ENCODE peak calls at places on chromosomes 6 and 20, in nine cellular contexts. One of them, this sample, is unnamed.

GRCh38 chr20:13348301-13349239 is 127.5 kb downstream of the ISM1 start:
- DNase-seq in non-pigmented ciliary epithelial cell: no peak
- DNase-seq in erythroblast: no peak
- DNase-seq in EH: peak
- DNase-seq in GM20000: no peak
- DNase-seq in SIG-M5: no peak
- DNase-seq in amygdala: no peak
- DNase-seq in right cardiac atrium: no peak
- DNase-seq in IMR-90: peak
- DNase-seq in this sample: no peak

GRCh38 chr6:155315516-155315871 is 1.2 kb upstream of the TFB1M start:
- DNase-seq in non-pigmented ciliary epithelial cell: no peak
- DNase-seq in erythroblast: peak
- DNase-seq in EH: no peak
- DNase-seq in GM20000: no peak
- DNase-seq in SIG-M5: no peak
- DNase-seq in amygdala: no peak
- DNase-seq in right cardiac atrium: no peak
- DNase-seq in IMR-90: no peak
- DNase-seq in this sample: no peak

GRCh38 chr6:15129872-15130271 is 116.0 kb upstream of the JARID2 start:
- DNase-seq in non-pigmented ciliary epithelial cell: no peak
- DNase-seq in erythroblast: no peak
- DNase-seq in EH: no peak
- DNase-seq in GM20000: no peak
- DNase-seq in SIG-M5: no peak
- DNase-seq in amygdala: no peak
- DNase-seq in right cardiac atrium: no peak
- DNase-seq in IMR-90: no peak
- DNase-seq in this sample: peak

GRCh38 chr6:138891255-138891986 is 95.5 kb downstream of the ECT2L start:
- DNase-seq in non-pigmented ciliary epithelial cell: no peak
- DNase-seq in erythroblast: no peak
- DNase-seq in EH: peak
- DNase-seq in GM20000: no peak
- DNase-seq in SIG-M5: no peak
- DNase-seq in amygdala: no peak
- DNase-seq in right cardiac atrium: no peak
- DNase-seq in IMR-90: peak
- DNase-seq in this sample: peak

GRCh38 chr20:38049800-38050199 is 16.3 kb downstream of the RPRD1B start:
- DNase-seq in non-pigmented ciliary epithelial cell: peak
- DNase-seq in erythroblast: no peak
- DNase-seq in EH: peak
- DNase-seq in GM20000: no peak
- DNase-seq in SIG-M5: no peak
- DNase-seq in amygdala: no peak
- DNase-seq in right cardiac atrium: no peak
- DNase-seq in IMR-90: peak
- DNase-seq in this sample: no peak

GRCh38 chr20:346640-347316 is at the start of gene NRSN2:
- DNase-seq in non-pigmented ciliary epithelial cell: no peak
- DNase-seq in erythroblast: peak
- DNase-seq in EH: peak
- DNase-seq in GM20000: peak
- DNase-seq in SIG-M5: no peak
- DNase-seq in amygdala: peak
- DNase-seq in right cardiac atrium: peak
- DNase-seq in IMR-90: peak
- DNase-seq in this sample: peak

GRCh38 chr6:152091851-152092341 is 284.4 kb downstream of the ESR1 start:
- DNase-seq in non-pigmented ciliary epithelial cell: no peak
- DNase-seq in erythroblast: peak
- DNase-seq in EH: peak
- DNase-seq in GM20000: no peak
- DNase-seq in SIG-M5: no peak
- DNase-seq in amygdala: no peak
- DNase-seq in right cardiac atrium: no peak
- DNase-seq in IMR-90: peak
- DNase-seq in this sample: no peak

GRCh38 chr20:33131949-33132822 is 35.8 kb upstream of the BPIFA2 start:
- DNase-seq in non-pigmented ciliary epithelial cell: no peak
- DNase-seq in erythroblast: no peak
- DNase-seq in EH: peak
- DNase-seq in GM20000: no peak
- DNase-seq in SIG-M5: no peak
- DNase-seq in amygdala: no peak
- DNase-seq in right cardiac atrium: no peak
- DNase-seq in IMR-90: no peak
- DNase-seq in this sample: peak

GRCh38 chr6:44438827-44439226 is 51.3 kb downstream of the CDC5L start:
- DNase-seq in non-pigmented ciliary epithelial cell: no peak
- DNase-seq in erythroblast: no peak
- DNase-seq in EH: no peak
- DNase-seq in GM20000: no peak
- DNase-seq in SIG-M5: no peak
- DNase-seq in amygdala: no peak
- DNase-seq in right cardiac atrium: no peak
- DNase-seq in IMR-90: no peak
- DNase-seq in this sample: no peak

GRCh38 chr6:45961125-45961524 is 54.5 kb downstream of the CLIC5 start:
- DNase-seq in non-pigmented ciliary epithelial cell: no peak
- DNase-seq in erythroblast: no peak
- DNase-seq in EH: no peak
- DNase-seq in GM20000: no peak
- DNase-seq in SIG-M5: no peak
- DNase-seq in amygdala: no peak
- DNase-seq in right cardiac atrium: no peak
- DNase-seq in IMR-90: no peak
- DNase-seq in this sample: no peak

GRCh38 chr20:33839591-33839990 is 28.4 kb downstream of the CHMP4B start:
- DNase-seq in non-pigmented ciliary epithelial cell: no peak
- DNase-seq in erythroblast: peak
- DNase-seq in EH: no peak
- DNase-seq in GM20000: no peak
- DNase-seq in SIG-M5: no peak
- DNase-seq in amygdala: no peak
- DNase-seq in right cardiac atrium: no peak
- DNase-seq in IMR-90: no peak
- DNase-seq in this sample: no peak

GRCh38 chr6:108942556-108943492 is 94.6 kb downstream of the ARMC2 start:
- DNase-seq in non-pigmented ciliary epithelial cell: no peak
- DNase-seq in erythroblast: no peak
- DNase-seq in EH: no peak
- DNase-seq in GM20000: no peak
- DNase-seq in SIG-M5: no peak
- DNase-seq in amygdala: no peak
- DNase-seq in right cardiac atrium: no peak
- DNase-seq in IMR-90: no peak
- DNase-seq in this sample: no peak

GRCh38 chr6:12962995-12963394 is 246.4 kb downstream of the PHACTR1 start:
- DNase-seq in non-pigmented ciliary epithelial cell: no peak
- DNase-seq in erythroblast: no peak
- DNase-seq in EH: peak
- DNase-seq in GM20000: peak
- DNase-seq in SIG-M5: no peak
- DNase-seq in amygdala: no peak
- DNase-seq in right cardiac atrium: no peak
- DNase-seq in IMR-90: no peak
- DNase-seq in this sample: no peak

GRCh38 chr6:28373925-28374324 is 24.2 kb downstream of the ZKSCAN3 start:
- DNase-seq in non-pigmented ciliary epithelial cell: no peak
- DNase-seq in erythroblast: no peak
- DNase-seq in EH: no peak
- DNase-seq in GM20000: no peak
- DNase-seq in SIG-M5: no peak
- DNase-seq in amygdala: no peak
- DNase-seq in right cardiac atrium: no peak
- DNase-seq in IMR-90: no peak
- DNase-seq in this sample: no peak

GRCh38 chr20:63689046-63690000 is 7.1 kb upstream of the TNFRSF6B start:
- DNase-seq in non-pigmented ciliary epithelial cell: no peak
- DNase-seq in erythroblast: no peak
- DNase-seq in EH: no peak
- DNase-seq in GM20000: no peak
- DNase-seq in SIG-M5: no peak
- DNase-seq in amygdala: no peak
- DNase-seq in right cardiac atrium: peak
- DNase-seq in IMR-90: no peak
- DNase-seq in this sample: no peak

GRCh38 chr6:138817799-138818198 is 21.9 kb downstream of the ECT2L start:
- DNase-seq in non-pigmented ciliary epithelial cell: peak
- DNase-seq in erythroblast: no peak
- DNase-seq in EH: peak
- DNase-seq in GM20000: peak
- DNase-seq in SIG-M5: no peak
- DNase-seq in amygdala: no peak
- DNase-seq in right cardiac atrium: no peak
- DNase-seq in IMR-90: peak
- DNase-seq in this sample: peak

GRCh38 chr6:56841751-56842150 is 113.2 kb upstream of the BEND6 start:
- DNase-seq in non-pigmented ciliary epithelial cell: no peak
- DNase-seq in erythroblast: no peak
- DNase-seq in EH: no peak
- DNase-seq in GM20000: no peak
- DNase-seq in SIG-M5: no peak
- DNase-seq in amygdala: no peak
- DNase-seq in right cardiac atrium: no peak
- DNase-seq in IMR-90: no peak
- DNase-seq in this sample: no peak

GRCh38 chr6:82216549-82216948 is 31.0 kb downstream of the IBTK start:
- DNase-seq in non-pigmented ciliary epithelial cell: no peak
- DNase-seq in erythroblast: no peak
- DNase-seq in EH: no peak
- DNase-seq in GM20000: no peak
- DNase-seq in SIG-M5: no peak
- DNase-seq in amygdala: no peak
- DNase-seq in right cardiac atrium: no peak
- DNase-seq in IMR-90: no peak
- DNase-seq in this sample: no peak

GRCh38 chr20:57810511-57811372 is 100.9 kb upstream of the PMEPA1 start:
- DNase-seq in non-pigmented ciliary epithelial cell: no peak
- DNase-seq in erythroblast: no peak
- DNase-seq in EH: no peak
- DNase-seq in GM20000: no peak
- DNase-seq in SIG-M5: no peak
- DNase-seq in amygdala: no peak
- DNase-seq in right cardiac atrium: peak
- DNase-seq in IMR-90: no peak
- DNase-seq in this sample: peak

GRCh38 chr6:162123797-162124196 is 603.8 kb downstream of the PRKN start:
- DNase-seq in non-pigmented ciliary epithelial cell: no peak
- DNase-seq in erythroblast: no peak
- DNase-seq in EH: no peak
- DNase-seq in GM20000: no peak
- DNase-seq in SIG-M5: no peak
- DNase-seq in amygdala: no peak
- DNase-seq in right cardiac atrium: no peak
- DNase-seq in IMR-90: no peak
- DNase-seq in this sample: peak

GRCh38 chr20:37575884-37576283 is 48.2 kb upstream of the BLCAP start:
- DNase-seq in non-pigmented ciliary epithelial cell: no peak
- DNase-seq in erythroblast: no peak
- DNase-seq in EH: no peak
- DNase-seq in GM20000: peak
- DNase-seq in SIG-M5: no peak
- DNase-seq in amygdala: no peak
- DNase-seq in right cardiac atrium: no peak
- DNase-seq in IMR-90: no peak
- DNase-seq in this sample: peak

GRCh38 chr20:54197621-54198604 is 10.0 kb upstream of the PFDN4 start:
- DNase-seq in non-pigmented ciliary epithelial cell: peak
- DNase-seq in erythroblast: peak
- DNase-seq in EH: peak
- DNase-seq in GM20000: no peak
- DNase-seq in SIG-M5: no peak
- DNase-seq in amygdala: no peak
- DNase-seq in right cardiac atrium: no peak
- DNase-seq in IMR-90: peak
- DNase-seq in this sample: peak

GRCh38 chr20:24648481-24648880 is 179.1 kb downstream of the SYNDIG1 start:
- DNase-seq in non-pigmented ciliary epithelial cell: no peak
- DNase-seq in erythroblast: no peak
- DNase-seq in EH: peak
- DNase-seq in GM20000: no peak
- DNase-seq in SIG-M5: no peak
- DNase-seq in amygdala: no peak
- DNase-seq in right cardiac atrium: peak
- DNase-seq in IMR-90: no peak
- DNase-seq in this sample: no peak

GRCh38 chr6:139846538-139847321 is 472.3 kb upstream of the CITED2 start:
- DNase-seq in non-pigmented ciliary epithelial cell: no peak
- DNase-seq in erythroblast: no peak
- DNase-seq in EH: no peak
- DNase-seq in GM20000: no peak
- DNase-seq in SIG-M5: no peak
- DNase-seq in amygdala: no peak
- DNase-seq in right cardiac atrium: peak
- DNase-seq in IMR-90: no peak
- DNase-seq in this sample: peak

GRCh38 chr20:58695895-58696375 is 3.3 kb downstream of the NPEPL1 start:
- DNase-seq in non-pigmented ciliary epithelial cell: no peak
- DNase-seq in erythroblast: no peak
- DNase-seq in EH: no peak
- DNase-seq in GM20000: no peak
- DNase-seq in SIG-M5: no peak
- DNase-seq in amygdala: no peak
- DNase-seq in right cardiac atrium: no peak
- DNase-seq in IMR-90: no peak
- DNase-seq in this sample: no peak

GRCh38 chr20:9689041-9689440 is 149.8 kb downstream of the PAK5 start:
- DNase-seq in non-pigmented ciliary epithelial cell: no peak
- DNase-seq in erythroblast: no peak
- DNase-seq in EH: no peak
- DNase-seq in GM20000: no peak
- DNase-seq in SIG-M5: no peak
- DNase-seq in amygdala: no peak
- DNase-seq in right cardiac atrium: no peak
- DNase-seq in IMR-90: no peak
- DNase-seq in this sample: no peak

GRCh38 chr6:123716506-123716905 is 79.8 kb upstream of the TRDN start:
- DNase-seq in non-pigmented ciliary epithelial cell: no peak
- DNase-seq in erythroblast: no peak
- DNase-seq in EH: no peak
- DNase-seq in GM20000: no peak
- DNase-seq in SIG-M5: no peak
- DNase-seq in amygdala: no peak
- DNase-seq in right cardiac atrium: no peak
- DNase-seq in IMR-90: no peak
- DNase-seq in this sample: no peak

GRCh38 chr20:59010995-59011873 is 4.2 kb upstream of the CTSZ start:
- DNase-seq in non-pigmented ciliary epithelial cell: peak
- DNase-seq in erythroblast: peak
- DNase-seq in EH: peak
- DNase-seq in GM20000: no peak
- DNase-seq in SIG-M5: no peak
- DNase-seq in amygdala: no peak
- DNase-seq in right cardiac atrium: no peak
- DNase-seq in IMR-90: peak
- DNase-seq in this sample: peak